ENCODE peak calls at places on chromosomes 5 and 9, in nine cellular contexts. R is dermis blood vessel endothelial cell, I is GM06990, H is A549, D is left cardiac atrium, U is pancreas, P is AG10803, Y is EL, O is NCI-H774. A is an unnamed sample.

GRCh38 chr5:176596689-176597416 is 13.1 kb downstream of the GPRIN1 start:
- DNase-seq in R (peak), I (peak), H (no peak), D (no peak), U (peak), P (peak), Y (no peak), O (no peak), A (peak)

GRCh38 chr9:130912932-130913598 is 16.5 kb upstream of the QRFP start:
- DNase-seq in R (peak), I (no peak), H (no peak), D (peak), U (no peak), P (peak), Y (peak), O (peak), A (peak)

GRCh38 chr9:77486968-77487367 is 161.2 kb downstream of the GNA14 start:
- DNase-seq in R (no peak), I (no peak), H (no peak), D (no peak), U (no peak), P (no peak), Y (no peak), O (no peak), A (no peak)

GRCh38 chr5:150638488-150639316 is 1.8 kb upstream of the SYNPO start:
- DNase-seq in R (no peak), I (no peak), H (no peak), D (no peak), U (peak), P (no peak), Y (no peak), O (no peak), A (no peak)

GRCh38 chr5:134846641-134846960 is 833 bp downstream of the C5orf24 start:
- DNase-seq in R (peak), I (no peak), H (no peak), D (no peak), U (no peak), P (no peak), Y (peak), O (no peak), A (peak)

GRCh38 chr9:3971391-3972082 is 328.3 kb downstream of the GLIS3 start:
- DNase-seq in R (no peak), I (no peak), H (no peak), D (no peak), U (no peak), P (peak), Y (no peak), O (no peak), A (no peak)

GRCh38 chr5:139141841-139142240 is 56.3 kb downstream of the SIL1 start:
- DNase-seq in R (peak), I (no peak), H (no peak), D (peak), U (peak), P (peak), Y (peak), O (no peak), A (no peak)

GRCh38 chr5:134462761-134463160 is 51.1 kb upstream of the CDKN2AIPNL start:
- DNase-seq in R (no peak), I (no peak), H (no peak), D (no peak), U (no peak), P (no peak), Y (no peak), O (no peak), A (no peak)

GRCh38 chr5:181189962-181190710 is 14.9 kb downstream of the TRIM7 start:
- DNase-seq in R (peak), I (peak), H (no peak), D (peak), U (no peak), P (no peak), Y (peak), O (no peak), A (no peak)

GRCh38 chr5:32501623-32502022 is 57.1 kb upstream of the ZFR start:
- DNase-seq in R (no peak), I (no peak), H (no peak), D (no peak), U (no peak), P (no peak), Y (no peak), O (no peak), A (no peak)

GRCh38 chr5:104088876-104089778 is 526.5 kb upstream of the NUDT12 start:
- DNase-seq in R (no peak), I (no peak), H (no peak), D (no peak), U (no peak), P (peak), Y (peak), O (no peak), A (peak)

GRCh38 chr5:150580917-150581316 is 59.5 kb upstream of the SYNPO start:
- DNase-seq in R (no peak), I (no peak), H (no peak), D (no peak), U (no peak), P (no peak), Y (no peak), O (no peak), A (no peak)

GRCh38 chr9:83197611-83198010 is 134.7 kb upstream of the RASEF start:
- DNase-seq in R (no peak), I (no peak), H (no peak), D (no peak), U (no peak), P (no peak), Y (no peak), O (no peak), A (no peak)

A was measured in GM03348.